ENCODE peak calls at places on chromosomes 1 and 21, in five cellular contexts. S is stomach, R is tibial nerve, M is psoas muscle, G is heart right ventricle. I is an unnamed sample. For H3K4me1, the result is how much of the 10 kb centered on the place peaks cover.

GRCh38 chr1:43536196-43536863 is 5.6 kb downstream of the PTPRF start:
- DNase-seq in S (peak), R (no peak), M (no peak), G (no peak), I (peak)

GRCh38 chr1:63902844-63903589 is 129.2 kb downstream of the ROR1 start:
- DNase-seq in S (peak), R (no peak), M (no peak), G (no peak), I (no peak)

GRCh38 chr1:166705376-166706289 is 133.6 kb upstream of the POGK start:
- DNase-seq in S (no peak), R (no peak), M (no peak), G (no peak), I (no peak)

GRCh38 chr1:12053752-12054548 is 9.2 kb upstream of the TNFRSF8 start:
- DNase-seq in S (no peak), R (no peak), M (no peak), G (no peak), I (no peak)

GRCh38 chr1:26597629-26598039 is 68.1 kb downstream of the RPS6KA1 start:
- DNase-seq in S (no peak), R (no peak), M (no peak), G (no peak), I (no peak)

GRCh38 chr1:17732475-17732874 is 22.7 kb upstream of the ACTL8 start:
- DNase-seq in S (no peak), R (no peak), M (no peak), G (no peak), I (no peak)

GRCh38 chr21:37916795-37917142 is 512 bp upstream of the KCNJ6 start:
- DNase-seq in S (no peak), R (no peak), M (no peak), G (no peak), I (no peak)

GRCh38 chr1:165861911-165862310 is 34.5 kb downstream of the UCK2 start:
- DNase-seq in S (no peak), R (no peak), M (no peak), G (no peak), I (no peak)

GRCh38 chr1:27607239-27607804 is 3.4 kb upstream of the AHDC1 start:
- DNase-seq in S (no peak), R (no peak), M (no peak), G (no peak), I (no peak)

GRCh38 chr1:3307359-3307758 is 147.1 kb upstream of the ARHGEF16 start:
- DNase-seq in S (no peak), R (no peak), M (no peak), G (no peak), I (no peak)

GRCh38 chr1:22547818-22548454 is 15.4 kb upstream of the EPHA8 start:
- DNase-seq in S (no peak), R (no peak), M (no peak), G (no peak), I (no peak)

GRCh38 chr21:33212159-33212851 is 17.4 kb upstream of the IFNAR2 start:
- DNase-seq in S (no peak), R (no peak), M (no peak), G (no peak), I (no peak)

GRCh38 chr1:15703562-15703961 is 19.4 kb downstream of the PLEKHM2 start:
- DNase-seq in S (peak), R (peak), M (peak), G (peak), I (peak)

GRCh38 chr1:82894635-82895034 is 1093.9 kb downstream of the ADGRL2 start:
- DNase-seq in S (no peak), R (no peak), M (no peak), G (no peak), I (no peak)

GRCh38 chr1:230148194-230148581 is 81.2 kb downstream of the GALNT2 start:
- DNase-seq in S (no peak), R (no peak), M (no peak), G (no peak), I (no peak)

GRCh38 chr1:173669491-173669941 is at the start of gene ANKRD45:
- DNase-seq in S (no peak), R (peak), M (no peak), G (peak), I (peak)

GRCh38 chr1:200974711-200975110 is 48.8 kb downstream of the KIF21B start:
- DNase-seq in S (no peak), R (no peak), M (no peak), G (no peak), I (no peak)

GRCh38 chr1:37323486-37324377 is 150.6 kb upstream of the ZC3H12A start:
- DNase-seq in S (no peak), R (no peak), M (no peak), G (no peak), I (peak)

GRCh38 chr1:22271847-22272801 is 129.2 kb upstream of the WNT4 start:
- DNase-seq in S (no peak), R (no peak), M (no peak), G (no peak), I (no peak)

GRCh38 chr1:214255509-214255908 is 25.4 kb upstream of the SMYD2 start:
- DNase-seq in S (no peak), R (no peak), M (no peak), G (no peak), I (no peak)

GRCh38 chr1:150544204-150544603 is 5.0 kb upstream of the ADAMTSL4 start:
- DNase-seq in S (no peak), R (no peak), M (no peak), G (no peak), I (no peak)

GRCh38 chr1:910881-911721 is 12.6 kb upstream of the SAMD11 start:
- DNase-seq in S (peak), R (no peak), M (peak), G (no peak), I (peak)

GRCh38 chr1:230424440-230425251 is 1.5 kb downstream of the PGBD5 start:
- DNase-seq in S (no peak), R (no peak), M (no peak), G (no peak), I (peak)

DNA sequence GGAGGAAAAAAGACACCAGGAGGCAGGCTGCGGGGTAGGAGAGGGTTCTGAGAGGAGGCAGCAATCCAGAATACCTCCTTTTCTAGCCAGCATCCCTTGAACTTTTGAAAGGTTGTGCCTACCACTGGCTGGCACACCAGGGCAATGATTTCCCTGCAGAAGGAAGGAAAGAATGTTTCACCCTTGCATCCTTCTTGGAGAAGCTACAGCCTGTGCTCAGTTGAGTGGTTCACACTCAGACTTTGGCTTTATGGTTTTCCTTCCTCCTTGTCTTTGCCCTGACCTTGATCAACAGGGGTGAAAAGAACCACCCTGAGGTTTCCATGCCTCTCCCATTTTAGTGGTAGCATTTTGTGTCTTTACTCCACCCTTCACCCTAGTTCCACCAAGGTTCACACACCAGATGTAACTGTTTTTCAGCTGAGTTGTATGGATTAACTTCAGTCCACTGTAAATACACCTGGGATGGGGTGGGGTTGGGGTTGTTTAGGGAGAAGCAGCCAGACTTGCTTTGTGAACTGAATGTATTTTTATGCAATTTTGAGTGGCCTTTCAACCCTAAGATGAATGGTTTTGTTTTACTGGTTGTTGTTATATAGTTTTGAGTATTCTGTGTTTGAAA is 122.3 kb downstream of the SYT2 start:
- DNase-seq in S (no peak), R (no peak), M (no peak), G (no peak), I (no peak)
- H3K4me1 ChIP-seq in S (under half), R (under half), M (half or more), G (half or more), I (under half)

GRCh38 chr1:178999061-178999460 is 26.6 kb upstream of the FAM20B start:
- DNase-seq in S (no peak), R (no peak), M (no peak), G (no peak), I (no peak)

GRCh38 chr1:179001451-179001850 is 24.2 kb upstream of the FAM20B start:
- DNase-seq in S (no peak), R (no peak), M (no peak), G (no peak), I (no peak)

GRCh38 chr1:179003474-179004066 is 22.1 kb upstream of the FAM20B start:
- DNase-seq in S (no peak), R (no peak), M (no peak), G (no peak), I (no peak)

GRCh38 chr1:178998295-178998694 is 27.4 kb upstream of the FAM20B start:
- DNase-seq in S (no peak), R (no peak), M (no peak), G (no peak), I (no peak)

DNA sequence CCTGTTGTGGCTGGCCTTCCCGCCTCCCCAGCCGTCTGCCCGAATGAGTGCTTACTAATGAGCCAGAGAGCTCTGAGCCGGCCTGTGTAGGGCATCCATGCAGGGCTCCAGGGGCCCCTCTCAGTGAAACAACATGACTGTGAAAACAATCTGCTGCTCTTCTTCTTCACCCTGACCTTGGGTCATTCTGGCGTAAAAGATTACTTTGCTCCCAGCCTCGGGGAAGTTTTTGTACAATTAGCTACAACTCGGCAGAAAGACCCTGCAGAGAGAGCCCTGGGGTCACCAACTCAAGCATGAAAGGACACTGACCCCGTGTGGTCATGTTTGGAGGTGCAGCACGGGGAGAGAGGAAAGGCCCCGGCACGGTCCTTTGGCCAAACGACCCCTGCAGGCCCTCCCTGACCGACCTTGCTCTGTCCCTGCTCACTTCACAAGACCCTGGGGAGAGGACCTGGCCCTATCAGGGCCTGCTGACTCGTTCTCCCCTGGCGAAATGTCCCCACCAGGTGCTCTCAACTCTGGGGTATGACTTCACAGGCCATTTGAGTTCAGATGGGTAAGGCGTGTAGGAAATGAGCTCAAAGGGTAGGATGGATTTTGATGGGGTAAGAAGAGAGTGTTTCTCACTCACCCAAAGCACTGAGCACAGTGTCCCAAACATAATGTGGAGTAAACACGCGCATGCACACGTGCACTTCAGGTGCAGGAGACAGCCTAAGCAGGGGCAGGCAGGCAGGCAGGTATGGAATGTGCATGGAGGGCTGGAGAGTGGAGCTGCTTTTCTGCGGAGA is 22.9 kb upstream of the FAM20B start:
- DNase-seq in S (peak), R (peak), M (peak), G (peak), I (peak)
- H3K4me3 ChIP-seq in S (peak), R (no peak), M (no peak), G (no peak), I (no peak)

GRCh38 chr1:225653463-225654276 is 747 bp upstream of the ENAH start:
- DNase-seq in S (peak), R (peak), M (peak), G (peak), I (peak)
- H3K4me1 ChIP-seq in S (under half), R (under half), M (under half), G (half or more), I (under half)

DNA sequence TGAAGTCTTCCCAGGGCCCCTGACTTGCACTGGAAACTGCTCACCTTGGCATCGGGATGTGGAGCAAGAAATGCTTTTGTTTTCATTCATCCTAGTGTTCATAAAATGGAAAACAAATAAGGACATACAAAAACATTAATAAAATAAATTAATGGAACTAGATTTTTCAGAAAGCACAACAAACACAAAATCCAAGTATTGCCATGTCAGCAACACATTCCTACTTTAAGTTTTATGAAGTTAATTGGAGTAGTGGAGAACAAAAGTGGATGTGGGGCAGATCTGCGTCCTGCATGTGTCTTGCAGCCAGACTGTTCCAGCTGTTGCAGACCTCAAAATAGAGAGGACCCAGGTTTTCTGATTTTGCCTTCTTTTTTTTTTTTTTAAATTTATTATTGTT is 32.9 kb downstream of the PRMT2 start:
- DNase-seq in S (no peak), R (no peak), M (no peak), G (no peak), I (no peak)
- H3K4me3 ChIP-seq in S (peak), R (no peak), M (no peak), G (no peak), I (no peak)

GRCh38 chr1:162215902-162216301 is 146.4 kb downstream of the NOS1AP start:
- DNase-seq in S (no peak), R (no peak), M (no peak), G (no peak), I (no peak)
- H3K4me1 ChIP-seq in S (under half), R (under half), M (under half), G (under half), I (under half)

I was measured in pancreas.